ENCODE peak calls at places on chromosome 2, in eight cellular contexts. N is HT1080, L is H4, B is NCI-H345, V is fibroblast of the conjunctiva, E is left ventricle myocardium superior, J is H9, A is T-helper 1 cell. Q is an unnamed sample.

GRCh38 chr2:165560377-165560988 is 91.0 kb downstream of the CSRNP3 start:
- DNase-seq in N (no peak), L (no peak), B (no peak), V (no peak), E (no peak), J (no peak), A (no peak), Q (no peak)

GRCh38 chr2:37664190-37664751 is 7.2 kb downstream of the CDC42EP3 start:
- DNase-seq in N (no peak), L (no peak), B (no peak), V (no peak), E (no peak), J (no peak), A (no peak), Q (no peak)

GRCh38 chr2:236172866-236173733 is 4.9 kb upstream of the GBX2 start:
- DNase-seq in N (no peak), L (no peak), B (no peak), V (no peak), E (no peak), J (no peak), A (no peak), Q (no peak)

GRCh38 chr2:140440815-140441214 is 1660.6 kb upstream of the NXPH2 start:
- DNase-seq in N (no peak), L (no peak), B (no peak), V (no peak), E (no peak), J (no peak), A (no peak), Q (no peak)

GRCh38 chr2:6444529-6444928 is 421.2 kb downstream of the CMPK2 start:
- DNase-seq in N (no peak), L (no peak), B (no peak), V (no peak), E (no peak), J (no peak), A (no peak), Q (no peak)

GRCh38 chr2:128665113-128665512 is 346.4 kb upstream of the HS6ST1 start:
- DNase-seq in N (no peak), L (no peak), B (no peak), V (no peak), E (no peak), J (no peak), A (no peak), Q (no peak)

GRCh38 chr2:177921726-177922125 is 150.9 kb downstream of the PDE11A start:
- DNase-seq in N (no peak), L (no peak), B (no peak), V (no peak), E (no peak), J (no peak), A (no peak), Q (no peak)

GRCh38 chr2:173943738-173944137 is 21.4 kb downstream of the SP3 start:
- DNase-seq in N (no peak), L (no peak), B (no peak), V (no peak), E (no peak), J (no peak), A (no peak), Q (no peak)

GRCh38 chr2:41294331-41294730 is 753.5 kb upstream of the PKDCC start:
- DNase-seq in N (no peak), L (no peak), B (no peak), V (no peak), E (no peak), J (no peak), A (no peak), Q (no peak)

GRCh38 chr2:27735263-27735904 is 36.1 kb upstream of the MRPL33 start:
- DNase-seq in N (no peak), L (no peak), B (no peak), V (no peak), E (peak; percentile 89), J (peak; percentile 82), A (no peak), Q (peak; percentile 47)